ENCODE peak calls at places on chromosomes 16 and 17, in nine cellular contexts. R is activated T-cell treated with anti-CD3 and anti-CD28 coated beads for 1 hour; X is activated T-helper 1 cell treated with anti-CD3 and anti-CD28 coated beads, Interleukin-12 subunit alpha, Interleukin-12 subunit beta, Interleukin-2, Interleukin-4 antibody, amounts not matched to agents 30 ng/mL and 10 ng/mL and 1 ng/mL, durations not matched to agents 14 hours and 24 hours and 36 hours; V is IMR-90; Z is tibial artery; W is ovary; O is uterus; Y is RPMI7951; C is BE2C. S is an unnamed sample.

GRCh38 chr17:46790216-46790615 is 28.3 kb downstream of the WNT3 start:
- DNase-seq in X (no peak), R (no peak), C (no peak), V (no peak), W (no peak), Z (no peak), Y (no peak), O (no peak), S (no peak)

GRCh38 chr16:200388-200787 is 20.1 kb downstream of the HBQ1 start:
- DNase-seq in V (peak), C (no peak), O (no peak), Z (no peak), W (no peak), R (no peak), Y (peak), X (no peak), S (no peak)

GRCh38 chr17:39650121-39650579 is 13.2 kb downstream of the STARD3 start:
- DNase-seq in V (no peak), O (no peak), Z (no peak), C (no peak), R (no peak), Y (no peak), W (no peak), X (no peak), S (no peak)

GRCh38 chr17:48610282-48611211 is at the start of gene HOXB7:
- DNase-seq in Y (peak), R (peak), X (peak), V (peak), W (peak), Z (no peak), O (peak), C (no peak), S (peak)

GRCh38 chr17:3710951-3711383 is 12.7 kb upstream of the HASPIN start:
- DNase-seq in W (no peak), Z (no peak), R (peak), V (peak), C (no peak), X (peak), O (no peak), Y (peak), S (no peak)

GRCh38 chr17:49249890-49250522 is 19.4 kb upstream of the PHOSPHO1 start:
- DNase-seq in O (no peak), W (no peak), C (no peak), X (no peak), R (no peak), V (no peak), Z (no peak), Y (no peak), S (no peak)

GRCh38 chr17:44829558-44830358 is at the start of gene GJC1:
- DNase-seq in Z (peak), V (no peak), X (no peak), W (no peak), R (no peak), Y (peak), O (peak), C (peak), S (peak)

GRCh38 chr17:57739402-57740224 is 5.5 kb downstream of the CCDC182 start:
- DNase-seq in R (no peak), W (no peak), Y (peak), Z (no peak), C (peak), V (no peak), X (peak), O (no peak), S (no peak)

GRCh38 chr16:78183886-78184553 is 84.6 kb downstream of the WWOX start:
- DNase-seq in O (peak), R (no peak), Z (no peak), W (no peak), X (no peak), C (no peak), V (no peak), Y (no peak), S (no peak)

GRCh38 chr17:75752405-75753192 is 12.4 kb downstream of the GALK1 start:
- DNase-seq in X (no peak), V (no peak), Z (no peak), O (no peak), R (no peak), Y (no peak), C (no peak), W (no peak), S (no peak)

GRCh38 chr17:30323262-30323894 is 10.5 kb downstream of the TMIGD1 start:
- DNase-seq in R (peak), X (no peak), Z (no peak), Y (no peak), C (no peak), O (no peak), W (no peak), V (no peak), S (peak)

S was measured in NCI-H774.